ENCODE peak calls at places on chromosomes 12 and 14, in nine cellular contexts. One of them, this sample, is unnamed. For H3K36me3, the result is how much of the 10 kb centered on the place peaks cover.

GRCh38 chr12:125324861-125325260 is 259.6 kb downstream of the AACS start:
- DNase-seq in heart right ventricle: no peak
- DNase-seq in kidney epithelial cell: no peak
- DNase-seq in right lobe of liver: no peak
- DNase-seq in adrenal gland: no peak
- DNase-seq in colonic mucosa: no peak
- DNase-seq in brain microvascular endothelial cell: no peak
- DNase-seq in Panc1: no peak
- DNase-seq in transverse colon: no peak
- DNase-seq in this sample: no peak

GRCh38 chr14:85531141-85531593 is 1.2 kb downstream of the FLRT2 start:
- DNase-seq in transverse colon: no peak
- DNase-seq in adrenal gland: peak
- DNase-seq in kidney epithelial cell: no peak
- DNase-seq in brain microvascular endothelial cell: peak
- DNase-seq in heart right ventricle: peak
- DNase-seq in Panc1: no peak
- DNase-seq in right lobe of liver: peak
- DNase-seq in colonic mucosa: peak
- DNase-seq in this sample: peak

GRCh38 chr14:69818760-69819191 is 21.7 kb upstream of the SLC10A1 start:
- DNase-seq in colonic mucosa: peak
- DNase-seq in brain microvascular endothelial cell: peak
- DNase-seq in Panc1: peak
- DNase-seq in right lobe of liver: no peak
- DNase-seq in adrenal gland: peak
- DNase-seq in transverse colon: peak
- DNase-seq in kidney epithelial cell: peak
- DNase-seq in heart right ventricle: no peak
- DNase-seq in this sample: peak

GRCh38 chr12:121838096-121838495 is 20.6 kb downstream of the HPD start:
- DNase-seq in transverse colon: no peak
- DNase-seq in colonic mucosa: no peak
- DNase-seq in adrenal gland: no peak
- DNase-seq in Panc1: no peak
- DNase-seq in right lobe of liver: no peak
- DNase-seq in heart right ventricle: no peak
- DNase-seq in kidney epithelial cell: no peak
- DNase-seq in brain microvascular endothelial cell: no peak
- DNase-seq in this sample: no peak

GRCh38 chr12:110354172-110354780 is 49.2 kb downstream of the ANAPC7 start:
- DNase-seq in Panc1: no peak
- DNase-seq in brain microvascular endothelial cell: peak
- DNase-seq in kidney epithelial cell: no peak
- DNase-seq in transverse colon: no peak
- DNase-seq in colonic mucosa: no peak
- DNase-seq in adrenal gland: no peak
- DNase-seq in heart right ventricle: no peak
- DNase-seq in right lobe of liver: no peak
- DNase-seq in this sample: no peak

GRCh38 chr12:5499566-5500325 is 67.8 kb downstream of the NTF3 start:
- DNase-seq in Panc1: no peak
- DNase-seq in colonic mucosa: peak
- DNase-seq in right lobe of liver: no peak
- DNase-seq in adrenal gland: no peak
- DNase-seq in transverse colon: peak
- DNase-seq in brain microvascular endothelial cell: no peak
- DNase-seq in kidney epithelial cell: no peak
- DNase-seq in heart right ventricle: no peak
- DNase-seq in this sample: no peak

GRCh38 chr14:47425302-47425701 is 250.1 kb downstream of the MDGA2 start:
- DNase-seq in heart right ventricle: no peak
- DNase-seq in right lobe of liver: no peak
- DNase-seq in transverse colon: no peak
- DNase-seq in adrenal gland: no peak
- DNase-seq in kidney epithelial cell: no peak
- DNase-seq in brain microvascular endothelial cell: no peak
- DNase-seq in colonic mucosa: no peak
- DNase-seq in Panc1: no peak
- DNase-seq in this sample: no peak

GRCh38 chr12:104299842-104300481 is 3.6 kb upstream of the EID3 start:
- DNase-seq in Panc1: no peak
- DNase-seq in right lobe of liver: no peak
- DNase-seq in kidney epithelial cell: no peak
- DNase-seq in adrenal gland: no peak
- DNase-seq in transverse colon: no peak
- DNase-seq in heart right ventricle: no peak
- DNase-seq in colonic mucosa: no peak
- DNase-seq in brain microvascular endothelial cell: no peak
- DNase-seq in this sample: no peak

GRCh38 chr14:98140862-98141261 is 1131.1 kb downstream of the BCL11B start:
- DNase-seq in right lobe of liver: no peak
- DNase-seq in adrenal gland: no peak
- DNase-seq in brain microvascular endothelial cell: no peak
- DNase-seq in Panc1: no peak
- DNase-seq in colonic mucosa: no peak
- DNase-seq in heart right ventricle: no peak
- DNase-seq in kidney epithelial cell: no peak
- DNase-seq in transverse colon: no peak
- DNase-seq in this sample: no peak

GRCh38 chr12:132474237-132474741 is 15.7 kb upstream of the FBRSL1 start:
- DNase-seq in transverse colon: no peak
- DNase-seq in right lobe of liver: peak
- DNase-seq in heart right ventricle: no peak
- DNase-seq in adrenal gland: no peak
- DNase-seq in kidney epithelial cell: no peak
- DNase-seq in colonic mucosa: no peak
- DNase-seq in brain microvascular endothelial cell: no peak
- DNase-seq in Panc1: no peak
- DNase-seq in this sample: no peak

GRCh38 chr12:122062832-122063690 is 15.5 kb upstream of the MLXIP start:
- DNase-seq in kidney epithelial cell: no peak
- DNase-seq in brain microvascular endothelial cell: peak
- DNase-seq in right lobe of liver: peak
- DNase-seq in colonic mucosa: peak
- DNase-seq in Panc1: no peak
- DNase-seq in transverse colon: peak
- DNase-seq in adrenal gland: peak
- DNase-seq in heart right ventricle: peak
- DNase-seq in this sample: peak

GRCh38 chr12:51954465-51955361 is 3.2 kb downstream of the ACVR1B start:
- DNase-seq in heart right ventricle: no peak
- DNase-seq in Panc1: no peak
- DNase-seq in right lobe of liver: no peak
- DNase-seq in kidney epithelial cell: no peak
- DNase-seq in transverse colon: peak
- DNase-seq in colonic mucosa: peak
- DNase-seq in adrenal gland: no peak
- DNase-seq in brain microvascular endothelial cell: no peak
- DNase-seq in this sample: peak

GRCh38 chr12:38161123-38162000 is 155.2 kb upstream of the ALG10B start:
- DNase-seq in adrenal gland: no peak
- DNase-seq in Panc1: no peak
- DNase-seq in colonic mucosa: no peak
- DNase-seq in brain microvascular endothelial cell: no peak
- DNase-seq in transverse colon: no peak
- DNase-seq in right lobe of liver: no peak
- DNase-seq in kidney epithelial cell: no peak
- DNase-seq in heart right ventricle: no peak
- DNase-seq in this sample: no peak

GRCh38 chr12:15154108-15154507 is 67.1 kb downstream of the RERG start:
- DNase-seq in heart right ventricle: no peak
- DNase-seq in transverse colon: no peak
- DNase-seq in Panc1: no peak
- DNase-seq in brain microvascular endothelial cell: no peak
- DNase-seq in kidney epithelial cell: no peak
- DNase-seq in colonic mucosa: no peak
- DNase-seq in right lobe of liver: no peak
- DNase-seq in adrenal gland: no peak
- DNase-seq in this sample: no peak

GRCh38 chr12:15152864-15153263 is 68.4 kb downstream of the RERG start:
- DNase-seq in kidney epithelial cell: peak
- DNase-seq in brain microvascular endothelial cell: no peak
- DNase-seq in transverse colon: no peak
- DNase-seq in adrenal gland: no peak
- DNase-seq in Panc1: no peak
- DNase-seq in right lobe of liver: no peak
- DNase-seq in colonic mucosa: no peak
- DNase-seq in heart right ventricle: no peak
- DNase-seq in this sample: no peak

GRCh38 chr12:15155271-15155670 is 65.9 kb downstream of the RERG start:
- DNase-seq in Panc1: no peak
- DNase-seq in transverse colon: no peak
- DNase-seq in adrenal gland: no peak
- DNase-seq in heart right ventricle: no peak
- DNase-seq in brain microvascular endothelial cell: no peak
- DNase-seq in colonic mucosa: no peak
- DNase-seq in right lobe of liver: no peak
- DNase-seq in kidney epithelial cell: no peak
- DNase-seq in this sample: no peak

GRCh38 chr12:15151141-15152091 is 69.8 kb downstream of the RERG start:
- DNase-seq in kidney epithelial cell: no peak
- DNase-seq in transverse colon: no peak
- DNase-seq in brain microvascular endothelial cell: peak
- DNase-seq in heart right ventricle: no peak
- DNase-seq in adrenal gland: no peak
- DNase-seq in colonic mucosa: no peak
- DNase-seq in right lobe of liver: no peak
- DNase-seq in Panc1: no peak
- DNase-seq in this sample: peak

GRCh38 chr12:15152456-15152855 is 68.8 kb downstream of the RERG start:
- DNase-seq in colonic mucosa: no peak
- DNase-seq in transverse colon: no peak
- DNase-seq in brain microvascular endothelial cell: no peak
- DNase-seq in adrenal gland: no peak
- DNase-seq in kidney epithelial cell: no peak
- DNase-seq in right lobe of liver: no peak
- DNase-seq in heart right ventricle: no peak
- DNase-seq in Panc1: no peak
- DNase-seq in this sample: no peak
- TF ChIP-seq CTCF in colonic mucosa: no peak
- TF ChIP-seq CTCF in transverse colon: no peak
- TF ChIP-seq CTCF in brain microvascular endothelial cell: peak
- TF ChIP-seq CTCF in adrenal gland: peak
- TF ChIP-seq CTCF in kidney epithelial cell: peak
- TF ChIP-seq CTCF in right lobe of liver: no peak
- TF ChIP-seq CTCF in heart right ventricle: peak
- TF ChIP-seq CTCF in Panc1: no peak
- TF ChIP-seq CTCF in this sample: peak

DNA sequence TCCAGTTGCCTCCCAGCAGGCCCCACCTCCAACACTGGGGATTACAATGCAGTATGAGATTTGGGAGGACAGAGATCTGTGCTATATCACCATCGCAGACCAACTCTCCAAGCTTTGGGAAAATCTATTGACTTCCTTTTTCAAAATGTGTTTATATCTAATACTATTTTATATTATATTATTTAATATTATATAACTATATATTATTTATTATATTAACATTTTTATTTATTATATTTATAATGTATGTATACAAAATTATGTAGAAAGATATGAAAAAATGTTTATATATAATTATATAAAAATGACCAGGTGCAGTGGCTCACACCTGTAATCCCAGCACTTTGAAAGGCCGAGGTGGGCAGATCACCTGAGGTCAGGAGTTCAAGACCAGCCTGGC is 36.4 kb downstream of the DNAH10 start:
- DNase-seq in Panc1: no peak
- DNase-seq in kidney epithelial cell: no peak
- DNase-seq in right lobe of liver: no peak
- DNase-seq in heart right ventricle: no peak
- DNase-seq in adrenal gland: no peak
- DNase-seq in transverse colon: no peak
- DNase-seq in colonic mucosa: no peak
- DNase-seq in brain microvascular endothelial cell: no peak
- DNase-seq in this sample: no peak
- H3K4me3 ChIP-seq in Panc1: no peak
- H3K4me3 ChIP-seq in kidney epithelial cell: no peak
- H3K4me3 ChIP-seq in right lobe of liver: no peak
- H3K4me3 ChIP-seq in heart right ventricle: no peak
- H3K4me3 ChIP-seq in adrenal gland: no peak
- H3K4me3 ChIP-seq in transverse colon: no peak
- H3K4me3 ChIP-seq in colonic mucosa: no peak
- H3K4me3 ChIP-seq in brain microvascular endothelial cell: no peak
- H3K4me3 ChIP-seq in this sample: no peak

GRCh38 chr14:60956202-60956601 is 24.7 kb downstream of the TRMT5 start:
- DNase-seq in heart right ventricle: no peak
- DNase-seq in adrenal gland: no peak
- DNase-seq in brain microvascular endothelial cell: no peak
- DNase-seq in colonic mucosa: no peak
- DNase-seq in kidney epithelial cell: no peak
- DNase-seq in right lobe of liver: no peak
- DNase-seq in transverse colon: no peak
- DNase-seq in Panc1: no peak
- DNase-seq in this sample: no peak
- H3K36me3 ChIP-seq in heart right ventricle: under half
- H3K36me3 ChIP-seq in adrenal gland: under half
- H3K36me3 ChIP-seq in brain microvascular endothelial cell: under half
- H3K36me3 ChIP-seq in colonic mucosa: under half
- H3K36me3 ChIP-seq in kidney epithelial cell: under half
- H3K36me3 ChIP-seq in right lobe of liver: under half
- H3K36me3 ChIP-seq in transverse colon: under half
- H3K36me3 ChIP-seq in Panc1: under half
- H3K36me3 ChIP-seq in this sample: under half

GRCh38 chr12:49283541-49284429 is 11.2 kb upstream of the PRPH start:
- DNase-seq in colonic mucosa: no peak
- DNase-seq in adrenal gland: no peak
- DNase-seq in brain microvascular endothelial cell: no peak
- DNase-seq in transverse colon: no peak
- DNase-seq in right lobe of liver: no peak
- DNase-seq in kidney epithelial cell: no peak
- DNase-seq in heart right ventricle: no peak
- DNase-seq in Panc1: no peak
- DNase-seq in this sample: no peak
- TF ChIP-seq CTCF in colonic mucosa: no peak
- TF ChIP-seq CTCF in adrenal gland: no peak
- TF ChIP-seq CTCF in brain microvascular endothelial cell: peak
- TF ChIP-seq CTCF in transverse colon: no peak
- TF ChIP-seq CTCF in right lobe of liver: no peak
- TF ChIP-seq CTCF in kidney epithelial cell: peak
- TF ChIP-seq CTCF in heart right ventricle: no peak
- TF ChIP-seq CTCF in Panc1: no peak
- TF ChIP-seq CTCF in this sample: no peak

GRCh38 chr14:45891417-45892080 is 638.5 kb upstream of the MIS18BP1 start:
- DNase-seq in transverse colon: peak
- DNase-seq in Panc1: no peak
- DNase-seq in right lobe of liver: no peak
- DNase-seq in colonic mucosa: peak
- DNase-seq in brain microvascular endothelial cell: no peak
- DNase-seq in heart right ventricle: no peak
- DNase-seq in kidney epithelial cell: no peak
- DNase-seq in adrenal gland: no peak
- DNase-seq in this sample: no peak
- H3K4me3 ChIP-seq in transverse colon: no peak
- H3K4me3 ChIP-seq in Panc1: no peak
- H3K4me3 ChIP-seq in right lobe of liver: no peak
- H3K4me3 ChIP-seq in colonic mucosa: no peak
- H3K4me3 ChIP-seq in brain microvascular endothelial cell: no peak
- H3K4me3 ChIP-seq in heart right ventricle: no peak
- H3K4me3 ChIP-seq in kidney epithelial cell: no peak
- H3K4me3 ChIP-seq in adrenal gland: no peak
- H3K4me3 ChIP-seq in this sample: no peak

GRCh38 chr14:103504991-103505565 is 17.6 kb downstream of the CKB start:
- DNase-seq in colonic mucosa: no peak
- DNase-seq in adrenal gland: no peak
- DNase-seq in right lobe of liver: no peak
- DNase-seq in heart right ventricle: no peak
- DNase-seq in kidney epithelial cell: no peak
- DNase-seq in brain microvascular endothelial cell: no peak
- DNase-seq in transverse colon: no peak
- DNase-seq in Panc1: no peak
- DNase-seq in this sample: no peak
- H3K36me3 ChIP-seq in colonic mucosa: under half
- H3K36me3 ChIP-seq in adrenal gland: under half
- H3K36me3 ChIP-seq in right lobe of liver: under half
- H3K36me3 ChIP-seq in heart right ventricle: under half
- H3K36me3 ChIP-seq in kidney epithelial cell: under half
- H3K36me3 ChIP-seq in brain microvascular endothelial cell: half or more
- H3K36me3 ChIP-seq in transverse colon: under half
- H3K36me3 ChIP-seq in Panc1: under half
- H3K36me3 ChIP-seq in this sample: under half